ENCODE peak calls at places on chromosomes 3 and 15, in six cellular contexts. S is right cardiac atrium, F is IMR-90, Y is Caco-2, E is PC-3, D is colonic mucosa. N is an unnamed sample. For H3K4me1, the result is how much of the 10 kb centered on the place peaks cover.

GRCh38 chr15:42707068-42707467 is 29.9 kb downstream of the CDAN1 start:
- DNase-seq in S (no peak), F (peak), Y (no peak), E (peak), D (no peak), N (no peak)

GRCh38 chr15:66461917-66462316 is 35.6 kb downstream of the SNAPC5 start:
- DNase-seq in S (no peak), F (peak), Y (no peak), E (peak), D (peak), N (peak)

GRCh38 chr3:4643904-4644547 is 150.9 kb downstream of the ITPR1 start:
- DNase-seq in S (no peak), F (no peak), Y (no peak), E (no peak), D (no peak), N (no peak)

GRCh38 chr3:113626513-113627371 is 69.7 kb downstream of the USF3 start:
- DNase-seq in S (peak), F (peak), Y (peak), E (peak), D (peak), N (peak)

GRCh38 chr3:43391621-43392020 is 105.3 kb downstream of the SNRK start:
- DNase-seq in S (no peak), F (no peak), Y (no peak), E (no peak), D (no peak), N (no peak)

GRCh38 chr3:67113802-67114407 is 115.8 kb downstream of the KBTBD8 start:
- DNase-seq in S (peak), F (peak), Y (peak), E (peak), D (peak), N (peak)

GRCh38 chr3:20326537-20326936 is 140.5 kb upstream of the SGO1 start:
- DNase-seq in S (no peak), F (no peak), Y (no peak), E (peak), D (no peak), N (no peak)

GRCh38 chr15:44811347-44811746 is 75.0 kb downstream of the TRIM69 start:
- DNase-seq in S (no peak), F (no peak), Y (no peak), E (no peak), D (peak), N (peak)

GRCh38 chr15:55710286-55710685 is 32.7 kb downstream of the PRTG start:
- DNase-seq in S (no peak), F (no peak), Y (no peak), E (no peak), D (no peak), N (no peak)

GRCh38 chr3:139472380-139473010 is 3.8 kb downstream of the RBP2 start:
- DNase-seq in S (no peak), F (no peak), Y (no peak), E (no peak), D (no peak), N (peak)

GRCh38 chr3:34890247-34890646 is 749.1 kb upstream of the ARPP21 start:
- DNase-seq in S (no peak), F (no peak), Y (no peak), E (no peak), D (no peak), N (no peak)

GRCh38 chr15:83164409-83165404 is 42.9 kb downstream of the HDGFL3 start:
- DNase-seq in S (no peak), F (peak), Y (no peak), E (peak), D (no peak), N (no peak)

GRCh38 chr3:160016972-160017371 is 28.3 kb downstream of the IL12A start:
- DNase-seq in S (no peak), F (peak), Y (no peak), E (peak), D (no peak), N (peak)

GRCh38 chr15:62896969-62897486 is 145.5 kb upstream of the TPM1 start:
- DNase-seq in S (peak), F (peak), Y (peak), E (peak), D (peak), N (peak)

GRCh38 chr15:70235347-70235746 is 137.6 kb upstream of the TLE3 start:
- DNase-seq in S (no peak), F (no peak), Y (no peak), E (peak), D (no peak), N (no peak)

GRCh38 chr3:49349617-49350114 is 8.5 kb downstream of the GPX1 start:
- DNase-seq in S (no peak), F (no peak), Y (no peak), E (no peak), D (no peak), N (peak)

GRCh38 chr3:49352286-49352685 is 5.9 kb downstream of the GPX1 start:
- DNase-seq in S (no peak), F (no peak), Y (no peak), E (no peak), D (no peak), N (no peak)

GRCh38 chr3:49357466-49358216 is 512 bp downstream of the GPX1 start:
- DNase-seq in S (peak), F (peak), Y (peak), E (peak), D (peak), N (peak)

GRCh38 chr3:49351521-49352011 is 6.6 kb downstream of the GPX1 start:
- DNase-seq in S (no peak), F (peak), Y (no peak), E (peak), D (no peak), N (no peak)

GRCh38 chr3:49353022-49353421 is 5.1 kb downstream of the GPX1 start:
- DNase-seq in S (no peak), F (no peak), Y (no peak), E (peak), D (no peak), N (no peak)
- H3K4me1 ChIP-seq in S (under half), F (under half), Y (under half), E (under half), D (under half), N (under half)

GRCh38 chr15:39403674-39404117 is 177.2 kb upstream of the THBS1 start:
- DNase-seq in S (no peak), F (peak), Y (no peak), E (peak), D (no peak), N (no peak)
- H3K4me1 ChIP-seq in S (under half), F (under half), Y (under half), E (under half), D (under half), N (under half)

DNA sequence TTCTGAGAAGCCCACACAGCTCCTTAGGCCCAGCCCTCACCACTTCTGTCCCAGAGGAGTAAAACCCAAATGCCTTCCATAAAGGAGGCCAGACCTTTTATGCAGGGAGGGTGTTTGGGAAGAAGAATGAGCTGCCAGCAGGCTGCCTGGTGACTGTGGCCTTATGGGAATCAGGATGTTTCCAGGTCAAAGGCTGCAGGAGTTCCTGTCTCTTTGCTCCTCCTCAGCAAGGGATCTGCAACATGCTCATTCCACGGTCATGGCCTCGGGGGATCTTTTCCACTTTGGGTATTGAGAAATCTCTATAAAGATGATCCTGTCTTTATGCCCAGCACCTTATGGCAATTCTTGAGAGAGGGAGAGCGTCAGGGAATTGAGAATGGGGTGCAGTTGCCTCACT is 25.2 kb upstream of the MAGEF1 start:
- DNase-seq in S (no peak), F (no peak), Y (no peak), E (no peak), D (no peak), N (no peak)
- H3K4me1 ChIP-seq in S (under half), F (under half), Y (under half), E (under half), D (under half), N (under half)

DNA sequence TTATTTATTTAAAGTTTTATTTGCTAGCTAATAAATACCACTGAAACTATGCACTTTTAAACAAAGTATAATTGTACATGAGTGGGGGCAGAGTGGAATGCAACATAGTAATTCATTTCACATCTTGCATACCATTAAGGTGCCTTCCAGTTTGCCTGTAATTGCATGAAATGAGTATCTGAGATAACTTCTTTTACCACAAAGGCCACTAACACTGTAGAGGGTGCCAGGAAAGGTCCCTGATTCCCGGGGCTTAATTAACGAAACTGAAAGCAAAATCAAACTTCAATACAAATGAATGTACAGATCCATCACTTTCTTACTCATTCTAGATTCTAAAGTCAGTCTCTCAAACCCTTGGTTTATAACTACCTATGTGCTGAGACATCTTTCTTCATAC is 2.1 kb downstream of the CD47 start:
- DNase-seq in S (no peak), F (peak), Y (no peak), E (peak), D (no peak), N (peak)
- H3K4me1 ChIP-seq in S (under half), F (under half), Y (under half), E (under half), D (under half), N (under half)

GRCh38 chr3:23835087-23835486 is 29.3 kb downstream of the UBE2E1 start:
- DNase-seq in S (no peak), F (no peak), Y (no peak), E (no peak), D (no peak), N (no peak)
- H3K4me1 ChIP-seq in S (under half), F (under half), Y (under half), E (under half), D (under half), N (under half)

DNA sequence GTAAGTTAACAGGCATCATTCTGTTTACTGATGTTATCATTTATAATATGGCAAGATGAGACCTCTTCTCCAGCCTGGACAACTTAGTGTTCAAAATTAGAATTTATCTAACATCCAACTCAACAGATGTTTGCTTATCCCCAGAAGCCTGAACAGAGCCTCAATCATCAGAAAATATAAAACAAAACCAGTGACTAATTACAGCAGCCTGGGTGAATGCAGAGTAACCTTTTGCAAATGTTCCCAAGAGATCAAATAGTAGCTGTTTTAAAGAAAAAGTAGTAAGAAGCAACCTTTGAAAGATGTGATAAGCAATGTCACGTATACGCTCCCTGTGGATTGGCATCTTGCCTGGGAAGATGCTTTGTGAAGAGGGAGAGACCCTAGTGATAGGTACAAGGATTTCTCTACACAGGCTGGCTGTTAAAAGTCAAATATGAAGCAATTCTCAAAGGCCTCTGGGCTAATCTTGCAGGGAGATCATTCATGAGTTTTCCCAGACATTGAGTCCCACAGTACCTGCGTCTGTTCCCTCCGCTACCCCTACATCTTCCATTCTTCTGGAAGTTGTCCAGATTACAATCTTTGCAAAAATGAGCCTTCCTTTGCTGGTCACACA is 39.3 kb upstream of the PRICKLE2 start:
- DNase-seq in S (no peak), F (peak), Y (no peak), E (peak), D (no peak), N (no peak)
- H3K4me1 ChIP-seq in S (under half), F (under half), Y (under half), E (under half), D (under half), N (under half)

N was measured in small intestine.